ENCODE peak calls at places on chromosomes 7 and 10, in six cellular contexts. One of them, this sample, is unnamed.
A peak's percentile ranks its signal among the peaks of the same experiment; 100 is the strongest.

GRCh38 chr10:22253578-22253882 is 35.7 kb upstream of the EBLN1 start:
- DNase-seq in GM12865: no peak
- DNase-seq in AG09309: no peak
- DNase-seq in OCI-LY7: no peak
- DNase-seq in breast epithelium: peak; percentile 24
- DNase-seq in esophagus squamous epithelium: no peak
- DNase-seq in this sample: no peak

GRCh38 chr7:28674359-28674782 is 262.1 kb downstream of the CREB5 start:
- DNase-seq in GM12865: no peak
- DNase-seq in AG09309: no peak
- DNase-seq in OCI-LY7: no peak
- DNase-seq in breast epithelium: no peak
- DNase-seq in esophagus squamous epithelium: no peak
- DNase-seq in this sample: no peak

GRCh38 chr10:30039567-30039966 is 19.8 kb downstream of the JCAD start:
- DNase-seq in GM12865: no peak
- DNase-seq in AG09309: no peak
- DNase-seq in OCI-LY7: no peak
- DNase-seq in breast epithelium: no peak
- DNase-seq in esophagus squamous epithelium: no peak
- DNase-seq in this sample: no peak

GRCh38 chr7:150631866-150632864 is at the start of gene GIMAP6:
- DNase-seq in GM12865: peak; percentile 85
- DNase-seq in AG09309: no peak
- DNase-seq in OCI-LY7: no peak
- DNase-seq in breast epithelium: no peak
- DNase-seq in esophagus squamous epithelium: no peak
- DNase-seq in this sample: no peak

GRCh38 chr10:34815174-34816066 is at the start of gene PARD3:
- DNase-seq in GM12865: peak; percentile 26
- DNase-seq in AG09309: no peak
- DNase-seq in OCI-LY7: no peak
- DNase-seq in breast epithelium: peak; percentile 48
- DNase-seq in esophagus squamous epithelium: no peak
- DNase-seq in this sample: peak; percentile 51

GRCh38 chr10:118979661-118980060 is 49.9 kb upstream of the NANOS1 start:
- DNase-seq in GM12865: no peak
- DNase-seq in AG09309: no peak
- DNase-seq in OCI-LY7: no peak
- DNase-seq in breast epithelium: no peak
- DNase-seq in esophagus squamous epithelium: no peak
- DNase-seq in this sample: no peak

GRCh38 chr7:92653136-92653535 is 62.9 kb upstream of the FAM133B start:
- DNase-seq in GM12865: no peak
- DNase-seq in AG09309: no peak
- DNase-seq in OCI-LY7: no peak
- DNase-seq in breast epithelium: no peak
- DNase-seq in esophagus squamous epithelium: no peak
- DNase-seq in this sample: no peak

GRCh38 chr7:146982482-146982881 is 865.9 kb downstream of the CNTNAP2 start:
- DNase-seq in GM12865: no peak
- DNase-seq in AG09309: no peak
- DNase-seq in OCI-LY7: no peak
- DNase-seq in breast epithelium: no peak
- DNase-seq in esophagus squamous epithelium: no peak
- DNase-seq in this sample: no peak

GRCh38 chr10:111128331-111129167 is 51.7 kb downstream of the ADRA2A start:
- DNase-seq in GM12865: no peak
- DNase-seq in AG09309: no peak
- DNase-seq in OCI-LY7: no peak
- DNase-seq in breast epithelium: no peak
- DNase-seq in esophagus squamous epithelium: no peak
- DNase-seq in this sample: peak; percentile 60

GRCh38 chr7:23863209-23863798 is 153.3 kb downstream of the STK31 start:
- DNase-seq in GM12865: peak; percentile 55
- DNase-seq in AG09309: peak; percentile 4
- DNase-seq in OCI-LY7: peak; percentile 17
- DNase-seq in breast epithelium: no peak
- DNase-seq in esophagus squamous epithelium: no peak
- DNase-seq in this sample: peak; percentile 18

GRCh38 chr10:27158421-27158820 is 3.3 kb downstream of the MASTL start:
- DNase-seq in GM12865: no peak
- DNase-seq in AG09309: no peak
- DNase-seq in OCI-LY7: no peak
- DNase-seq in breast epithelium: no peak
- DNase-seq in esophagus squamous epithelium: no peak
- DNase-seq in this sample: no peak

GRCh38 chr7:106050002-106050742 is 61.9 kb downstream of the SYPL1 start:
- DNase-seq in GM12865: no peak
- DNase-seq in AG09309: peak; percentile 32
- DNase-seq in OCI-LY7: no peak
- DNase-seq in breast epithelium: no peak
- DNase-seq in esophagus squamous epithelium: no peak
- DNase-seq in this sample: peak; percentile 73

GRCh38 chr7:14734839-14735321 is 167.7 kb downstream of the DGKB start:
- DNase-seq in GM12865: no peak
- DNase-seq in AG09309: no peak
- DNase-seq in OCI-LY7: no peak
- DNase-seq in breast epithelium: no peak
- DNase-seq in esophagus squamous epithelium: no peak
- DNase-seq in this sample: no peak

GRCh38 chr10:113093188-113094113 is 143.4 kb downstream of the TCF7L2 start:
- DNase-seq in GM12865: peak; percentile 23
- DNase-seq in AG09309: no peak
- DNase-seq in OCI-LY7: no peak
- DNase-seq in breast epithelium: no peak
- DNase-seq in esophagus squamous epithelium: no peak
- DNase-seq in this sample: no peak

GRCh38 chr7:106018566-106019338 is 55.7 kb downstream of the CDHR3 start:
- DNase-seq in GM12865: no peak
- DNase-seq in AG09309: no peak
- DNase-seq in OCI-LY7: no peak
- DNase-seq in breast epithelium: no peak
- DNase-seq in esophagus squamous epithelium: no peak
- DNase-seq in this sample: peak; percentile 46

GRCh38 chr7:156534925-156535324 is 105.6 kb upstream of the RNF32 start:
- DNase-seq in GM12865: no peak
- DNase-seq in AG09309: no peak
- DNase-seq in OCI-LY7: no peak
- DNase-seq in breast epithelium: no peak
- DNase-seq in esophagus squamous epithelium: no peak
- DNase-seq in this sample: no peak

GRCh38 chr7:11436317-11436716 is 395.7 kb downstream of the THSD7A start:
- DNase-seq in GM12865: no peak
- DNase-seq in AG09309: no peak
- DNase-seq in OCI-LY7: no peak
- DNase-seq in breast epithelium: no peak
- DNase-seq in esophagus squamous epithelium: no peak
- DNase-seq in this sample: no peak

GRCh38 chr7:47720141-47720906 is 138.4 kb upstream of the TNS3 start:
- DNase-seq in GM12865: peak; percentile 68
- DNase-seq in AG09309: no peak
- DNase-seq in OCI-LY7: peak; percentile 36
- DNase-seq in breast epithelium: peak; percentile 62
- DNase-seq in esophagus squamous epithelium: no peak
- DNase-seq in this sample: peak; percentile 71

GRCh38 chr10:72263613-72264241 is 10.0 kb upstream of the DDIT4 start:
- DNase-seq in GM12865: peak; percentile 66
- DNase-seq in AG09309: no peak
- DNase-seq in OCI-LY7: peak; percentile 93
- DNase-seq in breast epithelium: peak; percentile 88
- DNase-seq in esophagus squamous epithelium: no peak
- DNase-seq in this sample: no peak

GRCh38 chr7:74032191-74032490 is 4.2 kb downstream of the ELN start:
- DNase-seq in GM12865: no peak
- DNase-seq in AG09309: peak; percentile 52
- DNase-seq in OCI-LY7: no peak
- DNase-seq in breast epithelium: peak; percentile 87
- DNase-seq in esophagus squamous epithelium: no peak
- DNase-seq in this sample: peak; percentile 92

GRCh38 chr10:42637648-42638052 is 720 bp downstream of the ZNF33B start:
- DNase-seq in GM12865: no peak
- DNase-seq in AG09309: no peak
- DNase-seq in OCI-LY7: no peak
- DNase-seq in breast epithelium: no peak
- DNase-seq in esophagus squamous epithelium: no peak
- DNase-seq in this sample: no peak

GRCh38 chr7:100964630-100965029 is 4.7 kb upstream of the MUC12 start:
- DNase-seq in GM12865: no peak
- DNase-seq in AG09309: no peak
- DNase-seq in OCI-LY7: no peak
- DNase-seq in breast epithelium: no peak
- DNase-seq in esophagus squamous epithelium: no peak
- DNase-seq in this sample: no peak

GRCh38 chr10:22779331-22780019 is 65.1 kb upstream of the PIP4K2A start:
- DNase-seq in GM12865: no peak
- DNase-seq in AG09309: no peak
- DNase-seq in OCI-LY7: no peak
- DNase-seq in breast epithelium: no peak
- DNase-seq in esophagus squamous epithelium: no peak
- DNase-seq in this sample: no peak

GRCh38 chr10:30848396-30849032 is 183.2 kb downstream of the ZNF438 start:
- DNase-seq in GM12865: no peak
- DNase-seq in AG09309: no peak
- DNase-seq in OCI-LY7: no peak
- DNase-seq in breast epithelium: no peak
- DNase-seq in esophagus squamous epithelium: no peak
- DNase-seq in this sample: no peak

GRCh38 chr10:70137927-70138883 is 5.6 kb upstream of the AIFM2 start:
- DNase-seq in GM12865: no peak
- DNase-seq in AG09309: no peak
- DNase-seq in OCI-LY7: no peak
- DNase-seq in breast epithelium: no peak
- DNase-seq in esophagus squamous epithelium: no peak
- DNase-seq in this sample: no peak

GRCh38 chr10:110005716-110006115 is 2.1 kb upstream of the ADD3 start:
- DNase-seq in GM12865: no peak
- DNase-seq in AG09309: peak; percentile 79
- DNase-seq in OCI-LY7: peak; percentile 48
- DNase-seq in breast epithelium: no peak
- DNase-seq in esophagus squamous epithelium: no peak
- DNase-seq in this sample: peak; percentile 88

GRCh38 chr10:114408968-114409444 is 4.7 kb upstream of the AFAP1L2 start:
- DNase-seq in GM12865: no peak
- DNase-seq in AG09309: no peak
- DNase-seq in OCI-LY7: no peak
- DNase-seq in breast epithelium: no peak
- DNase-seq in esophagus squamous epithelium: no peak
- DNase-seq in this sample: no peak

GRCh38 chr10:122113161-122113944 is 124.4 kb downstream of the TACC2 start:
- DNase-seq in GM12865: peak; percentile 13
- DNase-seq in AG09309: no peak
- DNase-seq in OCI-LY7: no peak
- DNase-seq in breast epithelium: peak; percentile 62
- DNase-seq in esophagus squamous epithelium: no peak
- DNase-seq in this sample: peak; percentile 71

GRCh38 chr10:122114156-122114747 is 125.3 kb downstream of the TACC2 start:
- DNase-seq in GM12865: no peak
- DNase-seq in AG09309: no peak
- DNase-seq in OCI-LY7: no peak
- DNase-seq in breast epithelium: no peak
- DNase-seq in esophagus squamous epithelium: no peak
- DNase-seq in this sample: no peak

GRCh38 chr10:122112021-122112616 is 123.2 kb downstream of the TACC2 start:
- DNase-seq in GM12865: peak; percentile 18
- DNase-seq in AG09309: no peak
- DNase-seq in OCI-LY7: no peak
- DNase-seq in breast epithelium: no peak
- DNase-seq in esophagus squamous epithelium: no peak
- DNase-seq in this sample: peak; percentile 53

GRCh38 chr10:122115874-122116273 is 126.9 kb downstream of the TACC2 start:
- DNase-seq in GM12865: no peak
- DNase-seq in AG09309: no peak
- DNase-seq in OCI-LY7: no peak
- DNase-seq in breast epithelium: no peak
- DNase-seq in esophagus squamous epithelium: no peak
- DNase-seq in this sample: no peak

GRCh38 chr10:122112625-122113160 is 123.7 kb downstream of the TACC2 start:
- DNase-seq in GM12865: peak; percentile 10
- DNase-seq in AG09309: peak; percentile 87
- DNase-seq in OCI-LY7: no peak
- DNase-seq in breast epithelium: peak; percentile 69
- DNase-seq in esophagus squamous epithelium: no peak
- DNase-seq in this sample: peak; percentile 94
- TF ChIP-seq CTCF in GM12865: no peak
- TF ChIP-seq CTCF in AG09309: peak; percentile 34
- TF ChIP-seq CTCF in OCI-LY7: no peak
- TF ChIP-seq CTCF in breast epithelium: no peak
- TF ChIP-seq CTCF in esophagus squamous epithelium: peak; percentile 45
- TF ChIP-seq CTCF in this sample: peak; percentile 41

GRCh38 chr7:158863611-158864506 is 7.5 kb downstream of the DYNC2I1 start:
- DNase-seq in GM12865: peak; percentile 67
- DNase-seq in AG09309: peak; percentile 57
- DNase-seq in OCI-LY7: no peak
- DNase-seq in breast epithelium: peak; percentile 69
- DNase-seq in esophagus squamous epithelium: no peak
- DNase-seq in this sample: peak; percentile 95
- H3K4me3 ChIP-seq in GM12865: peak overlapping the region; percentile 50
- H3K4me3 ChIP-seq in AG09309: peak overlapping the region; percentile 63
- H3K4me3 ChIP-seq in OCI-LY7: no peak overlapping the region
- H3K4me3 ChIP-seq in breast epithelium: peak overlapping the region; percentile 58
- H3K4me3 ChIP-seq in esophagus squamous epithelium: peak overlapping the region; percentile 65
- H3K4me3 ChIP-seq in this sample: peak overlapping the region; percentile 62

GRCh38 chr10:58643029-58643428 is 130.4 kb downstream of the BICC1 start:
- DNase-seq in GM12865: no peak
- DNase-seq in AG09309: no peak
- DNase-seq in OCI-LY7: no peak
- DNase-seq in breast epithelium: no peak
- DNase-seq in esophagus squamous epithelium: no peak
- DNase-seq in this sample: peak; percentile 48

GRCh38 chr10:58641708-58642107 is 129.0 kb downstream of the BICC1 start:
- DNase-seq in GM12865: no peak
- DNase-seq in AG09309: no peak
- DNase-seq in OCI-LY7: no peak
- DNase-seq in breast epithelium: no peak
- DNase-seq in esophagus squamous epithelium: no peak
- DNase-seq in this sample: peak; percentile 95

GRCh38 chr10:58638406-58638805 is 125.7 kb downstream of the BICC1 start:
- DNase-seq in GM12865: no peak
- DNase-seq in AG09309: no peak
- DNase-seq in OCI-LY7: no peak
- DNase-seq in breast epithelium: no peak
- DNase-seq in esophagus squamous epithelium: no peak
- DNase-seq in this sample: peak; percentile 58

GRCh38 chr10:58642283-58642682 is 129.6 kb downstream of the BICC1 start:
- DNase-seq in GM12865: no peak
- DNase-seq in AG09309: no peak
- DNase-seq in OCI-LY7: no peak
- DNase-seq in breast epithelium: no peak
- DNase-seq in esophagus squamous epithelium: no peak
- DNase-seq in this sample: peak; percentile 93

GRCh38 chr10:58641095-58641531 is 128.4 kb downstream of the BICC1 start:
- DNase-seq in GM12865: no peak
- DNase-seq in AG09309: peak; percentile 99
- DNase-seq in OCI-LY7: no peak
- DNase-seq in breast epithelium: peak; percentile 41
- DNase-seq in esophagus squamous epithelium: no peak
- DNase-seq in this sample: peak; percentile 100
- TF ChIP-seq CTCF in GM12865: no peak
- TF ChIP-seq CTCF in AG09309: peak; percentile 36
- TF ChIP-seq CTCF in OCI-LY7: peak; percentile 67
- TF ChIP-seq CTCF in breast epithelium: no peak
- TF ChIP-seq CTCF in esophagus squamous epithelium: no peak
- TF ChIP-seq CTCF in this sample: peak; percentile 42

GRCh38 chr7:17123020-17123419 is 175.4 kb upstream of the AHR start:
- DNase-seq in GM12865: peak; percentile 29
- DNase-seq in AG09309: peak; percentile 82
- DNase-seq in OCI-LY7: no peak
- DNase-seq in breast epithelium: no peak
- DNase-seq in esophagus squamous epithelium: no peak
- DNase-seq in this sample: peak; percentile 93
- H3K4me3 ChIP-seq in GM12865: no peak overlapping the region
- H3K4me3 ChIP-seq in AG09309: no peak overlapping the region
- H3K4me3 ChIP-seq in OCI-LY7: no peak overlapping the region
- H3K4me3 ChIP-seq in breast epithelium: no peak overlapping the region
- H3K4me3 ChIP-seq in esophagus squamous epithelium: no peak overlapping the region
- H3K4me3 ChIP-seq in this sample: no peak overlapping the region